ENCODE peak calls at places on chromosomes 16 and 17, in eight cellular contexts. J, I, E, U, V, W, P and F are unnamed samples.

GRCh38 chr16:65202461-65202860 is 80.6 kb upstream of the CDH11 start:
- DNase-seq in V (peak; percentile 79), J (peak; percentile 63), P (no peak), E (no peak), W (no peak), I (no peak), U (no peak), F (peak; percentile 85)

GRCh38 chr17:49223517-49224197 is 6.9 kb downstream of the PHOSPHO1 start:
- DNase-seq in P (peak; percentile 66), W (peak; percentile 21), E (no peak), J (peak; percentile 67), V (peak; percentile 10), U (no peak), I (peak; percentile 69), F (no peak)

GRCh38 chr16:84970447-84971127 is 40.7 kb downstream of the ZDHHC7 start:
- DNase-seq in V (peak; percentile 76), P (peak; percentile 79), E (peak; percentile 51), J (peak; percentile 77), U (peak; percentile 52), I (peak; percentile 81), W (peak; percentile 68), F (peak; percentile 59)

GRCh38 chr16:56689171-56689570 is 6.9 kb downstream of the MT1X start:
- DNase-seq in U (peak; percentile 32), W (no peak), E (no peak), P (no peak), I (no peak), V (no peak), J (no peak), F (peak; percentile 74)

GRCh38 chr17:75270218-75270965 is 639 bp downstream of the MIF4GD start:
- DNase-seq in P (peak; percentile 85), J (peak; percentile 68), V (peak; percentile 76), W (peak; percentile 73), I (peak; percentile 83), U (peak; percentile 64), E (no peak), F (peak; percentile 71)

GRCh38 chr16:27780468-27781194 is 230.7 kb downstream of the KATNIP start:
- DNase-seq in P (no peak), U (no peak), I (no peak), V (no peak), J (no peak), W (no peak), E (no peak), F (no peak)

GRCh38 chr17:80969030-80969673 is 22.5 kb upstream of the CHMP6 start:
- DNase-seq in I (no peak), W (no peak), E (no peak), U (no peak), P (peak; percentile 44), V (no peak), J (no peak), F (no peak)

GRCh38 chr16:69150146-69150865 is 17.9 kb downstream of the UTP4 start:
- DNase-seq in I (no peak), P (no peak), U (peak; percentile 47), V (peak; percentile 81), W (peak; percentile 77), J (peak; percentile 79), E (no peak), F (peak; percentile 65)

GRCh38 chr17:45719335-45720071 is 64.6 kb upstream of the CRHR1 start:
- DNase-seq in I (no peak), U (peak; percentile 88), J (peak; percentile 93), P (no peak), V (peak; percentile 74), W (peak; percentile 63), E (no peak), F (peak; percentile 84)

GRCh38 chr17:17314501-17315071 is 11.4 kb downstream of the NT5M start:
- DNase-seq in U (no peak), V (no peak), W (no peak), E (no peak), I (no peak), J (no peak), P (no peak), F (no peak)

GRCh38 chr17:5823219-5823618 is 238.9 kb upstream of the NLRP1 start:
- DNase-seq in E (no peak), P (no peak), W (no peak), I (no peak), J (no peak), V (no peak), U (no peak), F (peak; percentile 28)

GRCh38 chr17:77237232-77238008 is 96.7 kb downstream of the SEC14L1 start:
- DNase-seq in J (no peak), U (no peak), E (no peak), I (no peak), V (no peak), P (no peak), W (no peak), F (no peak)

GRCh38 chr16:9845661-9846361 is 336.4 kb downstream of the GRIN2A start:
- DNase-seq in U (peak; percentile 34), I (no peak), E (no peak), V (no peak), J (no peak), P (no peak), W (peak; percentile 27), F (peak; percentile 75)

GRCh38 chr17:12078791-12079190 is 58.1 kb downstream of the MAP2K4 start:
- DNase-seq in U (peak; percentile 72), E (no peak), I (no peak), P (no peak), W (no peak), V (peak; percentile 83), J (peak; percentile 75), F (peak; percentile 77)

GRCh38 chr16:8565498-8565897 is 24.8 kb downstream of the TMEM114 start:
- DNase-seq in V (no peak), I (no peak), J (no peak), W (no peak), P (no peak), U (no peak), E (no peak), F (no peak)

GRCh38 chr16:89170346-89171215 is 967 bp upstream of the CDH15 start:
- DNase-seq in V (no peak), U (no peak), P (peak; percentile 88), W (no peak), J (no peak), E (no peak), I (peak; percentile 35), F (peak; percentile 14)

GRCh38 chr17:79834575-79835469 is 4.4 kb downstream of the CBX4 start:
- DNase-seq in P (no peak), W (no peak), V (no peak), J (no peak), I (no peak), E (no peak), U (no peak), F (no peak)

GRCh38 chr17:80773243-80773991 is 218.2 kb upstream of the CHMP6 start:
- DNase-seq in E (peak; percentile 46), U (no peak), J (peak; percentile 9), V (peak; percentile 80), W (no peak), I (no peak), P (no peak), F (no peak)

GRCh38 chr17:77146882-77147281 is 6.1 kb downstream of the SEC14L1 start:
- DNase-seq in U (no peak), P (peak; percentile 80), W (no peak), V (no peak), E (no peak), I (peak; percentile 36), J (no peak), F (peak; percentile 43)